ENCODE peak calls at places on chromosomes 16 and 17, in eight cellular contexts. One of them, this sample, is unnamed.

GRCh38 chr17:61251939-61252865 is 147.4 kb upstream of the TBX2 start:
- DNase-seq in activated CD8-positive, alpha-beta T cell treated with anti-CD3 and anti-CD28 coated beads for 36 hours: no peak
- DNase-seq in progenitor cell of endocrine pancreas: no peak
- DNase-seq in heart left ventricle: peak
- DNase-seq in NB4: peak
- DNase-seq in RWPE1: no peak
- DNase-seq in heart right ventricle: peak
- DNase-seq in Peyer's patch: peak
- DNase-seq in this sample: peak

GRCh38 chr16:3045758-3046505 is 429 bp upstream of the MMP25 start:
- DNase-seq in activated CD8-positive, alpha-beta T cell treated with anti-CD3 and anti-CD28 coated beads for 36 hours: no peak
- DNase-seq in progenitor cell of endocrine pancreas: no peak
- DNase-seq in heart left ventricle: no peak
- DNase-seq in NB4: peak
- DNase-seq in RWPE1: no peak
- DNase-seq in heart right ventricle: no peak
- DNase-seq in Peyer's patch: no peak
- DNase-seq in this sample: peak

GRCh38 chr17:6047966-6048365 is 22.2 kb upstream of the WSCD1 start:
- DNase-seq in activated CD8-positive, alpha-beta T cell treated with anti-CD3 and anti-CD28 coated beads for 36 hours: no peak
- DNase-seq in progenitor cell of endocrine pancreas: no peak
- DNase-seq in heart left ventricle: no peak
- DNase-seq in NB4: no peak
- DNase-seq in RWPE1: no peak
- DNase-seq in heart right ventricle: no peak
- DNase-seq in Peyer's patch: no peak
- DNase-seq in this sample: no peak

GRCh38 chr16:76583466-76583865 is 306.3 kb downstream of the CNTNAP4 start:
- DNase-seq in activated CD8-positive, alpha-beta T cell treated with anti-CD3 and anti-CD28 coated beads for 36 hours: no peak
- DNase-seq in progenitor cell of endocrine pancreas: no peak
- DNase-seq in heart left ventricle: peak
- DNase-seq in NB4: no peak
- DNase-seq in RWPE1: no peak
- DNase-seq in heart right ventricle: peak
- DNase-seq in Peyer's patch: no peak
- DNase-seq in this sample: no peak

GRCh38 chr17:83195330-83196087 is 116.1 kb downstream of the METRNL start:
- DNase-seq in activated CD8-positive, alpha-beta T cell treated with anti-CD3 and anti-CD28 coated beads for 36 hours: no peak
- DNase-seq in progenitor cell of endocrine pancreas: no peak
- DNase-seq in heart left ventricle: peak
- DNase-seq in NB4: peak
- DNase-seq in RWPE1: peak
- DNase-seq in heart right ventricle: no peak
- DNase-seq in Peyer's patch: no peak
- DNase-seq in this sample: peak

GRCh38 chr17:1574697-1575471 is 12.3 kb upstream of the PITPNA start:
- DNase-seq in activated CD8-positive, alpha-beta T cell treated with anti-CD3 and anti-CD28 coated beads for 36 hours: no peak
- DNase-seq in progenitor cell of endocrine pancreas: no peak
- DNase-seq in heart left ventricle: no peak
- DNase-seq in NB4: no peak
- DNase-seq in RWPE1: no peak
- DNase-seq in heart right ventricle: no peak
- DNase-seq in Peyer's patch: no peak
- DNase-seq in this sample: no peak

GRCh38 chr17:58365185-58365979 is 13.4 kb upstream of the SUPT4H1 start:
- DNase-seq in activated CD8-positive, alpha-beta T cell treated with anti-CD3 and anti-CD28 coated beads for 36 hours: no peak
- DNase-seq in progenitor cell of endocrine pancreas: no peak
- DNase-seq in heart left ventricle: no peak
- DNase-seq in NB4: no peak
- DNase-seq in RWPE1: no peak
- DNase-seq in heart right ventricle: no peak
- DNase-seq in Peyer's patch: no peak
- DNase-seq in this sample: no peak

GRCh38 chr17:66793810-66794209 is 41.1 kb upstream of the CACNG5 start:
- DNase-seq in activated CD8-positive, alpha-beta T cell treated with anti-CD3 and anti-CD28 coated beads for 36 hours: no peak
- DNase-seq in progenitor cell of endocrine pancreas: no peak
- DNase-seq in heart left ventricle: no peak
- DNase-seq in NB4: no peak
- DNase-seq in RWPE1: no peak
- DNase-seq in heart right ventricle: no peak
- DNase-seq in Peyer's patch: no peak
- DNase-seq in this sample: no peak

GRCh38 chr17:2331303-2331702 is 5.0 kb downstream of the TSR1 start:
- DNase-seq in activated CD8-positive, alpha-beta T cell treated with anti-CD3 and anti-CD28 coated beads for 36 hours: no peak
- DNase-seq in progenitor cell of endocrine pancreas: no peak
- DNase-seq in heart left ventricle: no peak
- DNase-seq in NB4: no peak
- DNase-seq in RWPE1: no peak
- DNase-seq in heart right ventricle: no peak
- DNase-seq in Peyer's patch: no peak
- DNase-seq in this sample: no peak

DNA sequence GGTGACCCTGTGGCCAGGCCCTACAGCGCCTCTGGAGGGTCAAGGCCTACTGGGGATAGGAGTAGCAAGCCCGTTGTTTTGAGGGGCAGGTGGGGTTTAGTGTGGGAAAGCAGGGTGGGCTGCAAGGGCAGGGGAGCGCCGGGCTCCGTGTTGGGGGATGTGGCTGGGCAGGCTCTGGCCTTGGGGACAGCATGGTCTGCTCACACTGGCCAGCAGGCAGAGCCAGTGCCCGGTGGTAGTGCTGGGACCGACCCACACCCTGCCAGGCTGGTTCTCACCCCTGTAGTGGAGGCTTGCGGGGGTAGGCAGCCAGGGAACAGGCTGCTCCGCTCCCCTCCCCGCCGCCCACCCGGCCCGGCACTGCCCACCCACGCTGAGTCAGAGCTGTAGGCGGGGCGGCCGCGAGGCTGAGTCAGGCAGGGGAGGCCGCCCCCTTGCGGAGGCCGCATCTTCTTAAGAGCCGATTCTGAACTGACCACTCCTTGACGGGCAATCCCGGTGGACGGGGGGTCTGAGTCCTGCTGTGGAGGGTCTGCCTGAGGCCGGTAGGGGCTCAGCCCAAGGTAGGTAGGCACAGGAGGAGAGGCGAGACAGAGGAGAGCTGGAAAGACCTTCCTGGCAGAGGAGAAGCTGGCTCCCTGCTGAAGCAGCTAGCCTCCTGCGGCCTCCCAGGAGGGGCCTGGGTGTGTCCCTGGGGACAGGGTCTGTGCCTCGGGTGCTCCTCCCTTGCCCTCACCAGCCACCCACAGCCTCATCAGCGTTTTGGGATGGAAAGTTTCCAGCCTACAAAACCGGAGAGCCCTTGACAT is 62.4 kb downstream of the BAIAP2 start:
- DNase-seq in activated CD8-positive, alpha-beta T cell treated with anti-CD3 and anti-CD28 coated beads for 36 hours: peak
- DNase-seq in progenitor cell of endocrine pancreas: peak
- DNase-seq in heart left ventricle: peak
- DNase-seq in NB4: peak
- DNase-seq in RWPE1: peak
- DNase-seq in heart right ventricle: peak
- DNase-seq in Peyer's patch: peak
- DNase-seq in this sample: peak
- TF ChIP-seq CTCF in activated CD8-positive, alpha-beta T cell treated with anti-CD3 and anti-CD28 coated beads for 36 hours: peak
- TF ChIP-seq CTCF in progenitor cell of endocrine pancreas: peak
- TF ChIP-seq CTCF in heart left ventricle: peak
- TF ChIP-seq CTCF in NB4: peak
- TF ChIP-seq CTCF in RWPE1: peak
- TF ChIP-seq CTCF in heart right ventricle: peak
- TF ChIP-seq CTCF in Peyer's patch: no peak
- TF ChIP-seq CTCF in this sample: no peak

GRCh38 chr17:72479113-72479512 is 358.3 kb downstream of the SOX9 start:
- DNase-seq in activated CD8-positive, alpha-beta T cell treated with anti-CD3 and anti-CD28 coated beads for 36 hours: no peak
- DNase-seq in progenitor cell of endocrine pancreas: no peak
- DNase-seq in heart left ventricle: no peak
- DNase-seq in NB4: no peak
- DNase-seq in RWPE1: no peak
- DNase-seq in heart right ventricle: no peak
- DNase-seq in Peyer's patch: no peak
- DNase-seq in this sample: no peak
- TF ChIP-seq CTCF in activated CD8-positive, alpha-beta T cell treated with anti-CD3 and anti-CD28 coated beads for 36 hours: no peak
- TF ChIP-seq CTCF in progenitor cell of endocrine pancreas: peak
- TF ChIP-seq CTCF in heart left ventricle: no peak
- TF ChIP-seq CTCF in NB4: no peak
- TF ChIP-seq CTCF in RWPE1: no peak
- TF ChIP-seq CTCF in heart right ventricle: no peak
- TF ChIP-seq CTCF in Peyer's patch: no peak
- TF ChIP-seq CTCF in this sample: no peak

GRCh38 chr17:17993852-17994251 is 21.2 kb downstream of the DRC3 start:
- DNase-seq in activated CD8-positive, alpha-beta T cell treated with anti-CD3 and anti-CD28 coated beads for 36 hours: no peak
- DNase-seq in progenitor cell of endocrine pancreas: no peak
- DNase-seq in heart left ventricle: no peak
- DNase-seq in NB4: no peak
- DNase-seq in RWPE1: no peak
- DNase-seq in heart right ventricle: no peak
- DNase-seq in Peyer's patch: no peak
- DNase-seq in this sample: no peak
- TF ChIP-seq CTCF in activated CD8-positive, alpha-beta T cell treated with anti-CD3 and anti-CD28 coated beads for 36 hours: no peak
- TF ChIP-seq CTCF in progenitor cell of endocrine pancreas: no peak
- TF ChIP-seq CTCF in heart left ventricle: no peak
- TF ChIP-seq CTCF in NB4: no peak
- TF ChIP-seq CTCF in RWPE1: no peak
- TF ChIP-seq CTCF in heart right ventricle: no peak
- TF ChIP-seq CTCF in Peyer's patch: no peak
- TF ChIP-seq CTCF in this sample: no peak

DNA sequence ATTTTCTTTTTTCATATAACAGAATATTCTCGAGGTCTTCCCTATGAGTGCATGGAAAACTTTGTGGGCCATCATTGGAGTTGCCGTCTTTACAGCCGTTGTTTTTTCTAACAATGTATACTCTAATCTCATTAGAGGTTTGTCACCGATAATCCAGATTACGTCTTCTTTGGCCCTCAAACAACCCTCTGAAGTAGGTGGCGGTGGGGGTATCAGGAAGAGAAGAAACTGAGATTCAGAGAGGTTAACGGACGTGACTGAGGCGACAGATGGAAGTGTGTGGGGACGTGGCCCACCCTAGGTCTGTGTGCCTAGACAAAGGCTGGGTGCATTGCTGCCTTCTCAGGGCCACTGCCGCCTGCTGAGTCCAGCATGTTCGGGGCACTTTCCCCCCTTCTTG is 63.7 kb downstream of the RPTOR start:
- DNase-seq in activated CD8-positive, alpha-beta T cell treated with anti-CD3 and anti-CD28 coated beads for 36 hours: no peak
- DNase-seq in progenitor cell of endocrine pancreas: no peak
- DNase-seq in heart left ventricle: no peak
- DNase-seq in NB4: no peak
- DNase-seq in RWPE1: no peak
- DNase-seq in heart right ventricle: no peak
- DNase-seq in Peyer's patch: no peak
- DNase-seq in this sample: no peak
- TF ChIP-seq CTCF in activated CD8-positive, alpha-beta T cell treated with anti-CD3 and anti-CD28 coated beads for 36 hours: no peak
- TF ChIP-seq CTCF in progenitor cell of endocrine pancreas: no peak
- TF ChIP-seq CTCF in heart left ventricle: no peak
- TF ChIP-seq CTCF in NB4: no peak
- TF ChIP-seq CTCF in RWPE1: no peak
- TF ChIP-seq CTCF in heart right ventricle: no peak
- TF ChIP-seq CTCF in Peyer's patch: no peak
- TF ChIP-seq CTCF in this sample: no peak

DNA sequence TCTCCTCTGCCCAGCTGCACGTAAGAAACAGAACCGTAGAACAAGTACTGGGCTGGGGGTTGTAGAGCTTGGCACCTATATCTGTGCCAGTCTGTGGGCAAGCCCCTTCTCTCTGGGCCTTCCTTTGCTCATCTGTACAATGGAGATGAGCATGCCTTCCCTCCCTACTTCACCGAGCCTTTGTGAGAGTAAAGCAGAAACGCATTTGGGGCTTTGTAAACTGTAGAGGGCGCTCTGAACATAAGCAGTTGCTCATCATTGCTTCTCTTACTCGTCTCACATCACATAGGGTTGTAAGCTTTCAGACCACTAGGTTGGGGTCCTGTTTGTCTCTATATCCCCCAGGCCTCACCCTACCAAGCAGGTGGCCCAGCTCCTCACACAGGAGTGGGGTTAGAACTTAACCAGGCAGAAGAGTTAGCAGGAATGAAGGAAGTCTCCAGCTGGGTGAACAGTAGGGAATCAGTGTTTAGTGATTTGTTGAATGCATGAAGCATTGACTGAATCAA is 15.1 kb downstream of the SAMD14 start:
- DNase-seq in activated CD8-positive, alpha-beta T cell treated with anti-CD3 and anti-CD28 coated beads for 36 hours: peak
- DNase-seq in progenitor cell of endocrine pancreas: no peak
- DNase-seq in heart left ventricle: no peak
- DNase-seq in NB4: peak
- DNase-seq in RWPE1: no peak
- DNase-seq in heart right ventricle: no peak
- DNase-seq in Peyer's patch: no peak
- DNase-seq in this sample: no peak
- TF ChIP-seq CTCF in activated CD8-positive, alpha-beta T cell treated with anti-CD3 and anti-CD28 coated beads for 36 hours: peak
- TF ChIP-seq CTCF in progenitor cell of endocrine pancreas: peak
- TF ChIP-seq CTCF in heart left ventricle: peak
- TF ChIP-seq CTCF in NB4: peak
- TF ChIP-seq CTCF in RWPE1: peak
- TF ChIP-seq CTCF in heart right ventricle: peak
- TF ChIP-seq CTCF in Peyer's patch: peak
- TF ChIP-seq CTCF in this sample: peak

GRCh38 chr17:77476920-77477805 is 336.4 kb downstream of the SEC14L1 start:
- DNase-seq in activated CD8-positive, alpha-beta T cell treated with anti-CD3 and anti-CD28 coated beads for 36 hours: peak
- DNase-seq in progenitor cell of endocrine pancreas: no peak
- DNase-seq in heart left ventricle: peak
- DNase-seq in NB4: no peak
- DNase-seq in RWPE1: peak
- DNase-seq in heart right ventricle: peak
- DNase-seq in Peyer's patch: no peak
- DNase-seq in this sample: no peak
- TF ChIP-seq CTCF in activated CD8-positive, alpha-beta T cell treated with anti-CD3 and anti-CD28 coated beads for 36 hours: no peak
- TF ChIP-seq CTCF in progenitor cell of endocrine pancreas: no peak
- TF ChIP-seq CTCF in heart left ventricle: no peak
- TF ChIP-seq CTCF in NB4: no peak
- TF ChIP-seq CTCF in RWPE1: no peak
- TF ChIP-seq CTCF in heart right ventricle: no peak
- TF ChIP-seq CTCF in Peyer's patch: no peak
- TF ChIP-seq CTCF in this sample: no peak

GRCh38 chr17:42740699-42741098 is 4.1 kb downstream of the EZH1 start:
- DNase-seq in activated CD8-positive, alpha-beta T cell treated with anti-CD3 and anti-CD28 coated beads for 36 hours: no peak
- DNase-seq in progenitor cell of endocrine pancreas: no peak
- DNase-seq in heart left ventricle: no peak
- DNase-seq in NB4: no peak
- DNase-seq in RWPE1: no peak
- DNase-seq in heart right ventricle: no peak
- DNase-seq in Peyer's patch: no peak
- DNase-seq in this sample: no peak

GRCh38 chr17:42748202-42748905 is 3.5 kb upstream of the EZH1 start:
- DNase-seq in activated CD8-positive, alpha-beta T cell treated with anti-CD3 and anti-CD28 coated beads for 36 hours: no peak
- DNase-seq in progenitor cell of endocrine pancreas: no peak
- DNase-seq in heart left ventricle: no peak
- DNase-seq in NB4: no peak
- DNase-seq in RWPE1: no peak
- DNase-seq in heart right ventricle: peak
- DNase-seq in Peyer's patch: no peak
- DNase-seq in this sample: no peak

GRCh38 chr17:42744806-42745617 is at the start of gene EZH1:
- DNase-seq in activated CD8-positive, alpha-beta T cell treated with anti-CD3 and anti-CD28 coated beads for 36 hours: peak
- DNase-seq in progenitor cell of endocrine pancreas: peak
- DNase-seq in heart left ventricle: peak
- DNase-seq in NB4: peak
- DNase-seq in RWPE1: peak
- DNase-seq in heart right ventricle: peak
- DNase-seq in Peyer's patch: peak
- DNase-seq in this sample: peak

GRCh38 chr17:42744283-42744805 is 496 bp downstream of the EZH1 start:
- DNase-seq in activated CD8-positive, alpha-beta T cell treated with anti-CD3 and anti-CD28 coated beads for 36 hours: peak
- DNase-seq in progenitor cell of endocrine pancreas: no peak
- DNase-seq in heart left ventricle: peak
- DNase-seq in NB4: peak
- DNase-seq in RWPE1: peak
- DNase-seq in heart right ventricle: peak
- DNase-seq in Peyer's patch: peak
- DNase-seq in this sample: peak

GRCh38 chr17:42743595-42744282 is 1.1 kb downstream of the EZH1 start:
- DNase-seq in activated CD8-positive, alpha-beta T cell treated with anti-CD3 and anti-CD28 coated beads for 36 hours: no peak
- DNase-seq in progenitor cell of endocrine pancreas: no peak
- DNase-seq in heart left ventricle: no peak
- DNase-seq in NB4: no peak
- DNase-seq in RWPE1: peak
- DNase-seq in heart right ventricle: no peak
- DNase-seq in Peyer's patch: no peak
- DNase-seq in this sample: no peak
- TF ChIP-seq CTCF in activated CD8-positive, alpha-beta T cell treated with anti-CD3 and anti-CD28 coated beads for 36 hours: no peak
- TF ChIP-seq CTCF in progenitor cell of endocrine pancreas: peak
- TF ChIP-seq CTCF in heart left ventricle: no peak
- TF ChIP-seq CTCF in NB4: no peak
- TF ChIP-seq CTCF in RWPE1: no peak
- TF ChIP-seq CTCF in heart right ventricle: no peak
- TF ChIP-seq CTCF in Peyer's patch: no peak
- TF ChIP-seq CTCF in this sample: no peak